ENCODE peak calls at places on chromosomes 13 and 19, in eight cellular contexts. D is pancreas; Z is heart left ventricle; F is K562; Q is breast epithelium; W is colonic mucosa; M is mucosa of descending colon; C is CD4-positive, alpha-beta memory T cell. L is an unnamed sample. For H3K36me3, the result is how much of the 10 kb centered on the place peaks cover.

GRCh38 chr13:51249254-51249653 is 27.1 kb downstream of the FAM124A start:
- DNase-seq in W (no peak), Z (no peak), Q (no peak), D (no peak), C (no peak), M (no peak), F (no peak), L (no peak)

GRCh38 chr19:1252221-1252817 is 3.9 kb downstream of the MIDN start:
- DNase-seq in M (peak), F (no peak), C (peak), W (peak), D (peak), Q (peak), Z (peak), L (peak)

GRCh38 chr13:78410164-78410563 is 193.2 kb downstream of the POU4F1 start:
- DNase-seq in Q (no peak), Z (no peak), D (no peak), C (no peak), M (no peak), W (no peak), F (no peak), L (no peak)

GRCh38 chr13:98690348-98691041 is 62.0 kb downstream of the SLC15A1 start:
- DNase-seq in D (no peak), M (no peak), Q (no peak), Z (no peak), F (no peak), W (no peak), C (no peak), L (no peak)

GRCh38 chr13:46982856-46983582 is 86.2 kb upstream of the HTR2A start:
- DNase-seq in M (no peak), W (no peak), D (no peak), Q (no peak), Z (no peak), F (no peak), C (no peak), L (no peak)

GRCh38 chr19:55058781-55059610 is 4.0 kb downstream of the RDH13 start:
- DNase-seq in F (no peak), M (no peak), W (no peak), D (no peak), Q (no peak), Z (no peak), C (no peak), L (no peak)

GRCh38 chr13:42498521-42498920 is 75.4 kb upstream of the TNFSF11 start:
- DNase-seq in C (no peak), Z (no peak), W (no peak), F (no peak), Q (no peak), D (no peak), M (no peak), L (no peak)

GRCh38 chr13:97372929-97373328 is 61.0 kb upstream of the RAP2A start:
- DNase-seq in W (no peak), Z (no peak), M (no peak), C (no peak), D (no peak), Q (no peak), F (no peak), L (no peak)

GRCh38 chr19:8143041-8143440 is 6.4 kb downstream of the FBN3 start:
- DNase-seq in D (no peak), Q (no peak), C (no peak), M (no peak), W (no peak), F (no peak), Z (no peak), L (no peak)

GRCh38 chr19:1468274-1469199 is 10.5 kb downstream of the C19orf25 start:
- DNase-seq in F (no peak), W (no peak), M (peak), D (no peak), C (no peak), Z (no peak), Q (no peak), L (no peak)

GRCh38 chr19:21221653-21222052 is 79.8 kb downstream of the ZNF431 start:
- DNase-seq in C (no peak), M (no peak), D (no peak), Z (no peak), Q (no peak), F (no peak), W (no peak), L (no peak)

GRCh38 chr19:30229524-30230174 is 142.5 kb upstream of the ZNF536 start:
- DNase-seq in D (no peak), C (no peak), Z (no peak), Q (no peak), W (no peak), F (no peak), M (no peak), L (no peak)

GRCh38 chr19:34269968-34270621 is 15.7 kb downstream of the GARRE1 start:
- DNase-seq in Z (peak), D (peak), Q (no peak), F (no peak), M (peak), W (peak), C (peak), L (peak)

GRCh38 chr13:74243637-74244526 is 109.7 kb upstream of the KLF12 start:
- DNase-seq in F (no peak), Z (no peak), Q (no peak), D (no peak), M (no peak), C (peak), W (no peak), L (no peak)

GRCh38 chr19:41711376-41712261 is 3.2 kb downstream of the CEACAM5 start:
- DNase-seq in Z (no peak), M (peak), D (no peak), C (no peak), Q (no peak), W (peak), F (no peak), L (no peak)

DNA sequence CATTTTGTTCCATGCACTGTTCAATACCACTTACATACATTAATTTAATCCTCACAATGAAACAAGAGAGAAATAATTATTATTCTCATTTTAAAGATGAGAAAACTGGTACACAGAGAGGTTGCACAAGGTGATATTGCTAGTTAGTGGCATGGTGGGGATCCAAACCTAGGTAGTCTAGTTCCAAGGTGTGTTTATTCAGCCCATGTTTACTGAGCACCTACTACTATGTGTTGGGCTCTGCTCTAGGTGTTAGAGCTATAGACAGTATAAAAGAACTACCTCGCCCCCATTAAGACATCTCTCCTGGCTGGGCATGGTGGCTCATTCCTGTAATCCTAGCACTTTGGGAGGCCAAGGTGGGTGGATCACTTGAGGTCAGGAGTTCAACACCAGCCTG is 3.2 kb upstream of the PMIS2 start:
- DNase-seq in M (no peak), Q (no peak), W (no peak), D (no peak), Z (no peak), F (no peak), C (no peak), L (no peak)
- H3K36me3 ChIP-seq in M (under half), Q (under half), W (under half), D (under half), Z (under half), F (under half), C (under half), L (under half)

GRCh38 chr19:18264956-18265610 is 9.2 kb downstream of the IQCN start:
- DNase-seq in Z (no peak), M (no peak), D (no peak), C (no peak), Q (no peak), W (no peak), F (no peak), L (no peak)

GRCh38 chr19:18262917-18263316 is 11.3 kb downstream of the IQCN start:
- DNase-seq in D (no peak), Z (no peak), W (no peak), F (peak), Q (no peak), M (no peak), C (no peak), L (no peak)

GRCh38 chr19:18265611-18265981 is 8.7 kb downstream of the IQCN start:
- DNase-seq in M (no peak), D (no peak), F (no peak), Q (no peak), C (no peak), W (no peak), Z (no peak), L (no peak)

GRCh38 chr19:18263324-18264215 is 10.7 kb downstream of the IQCN start:
- DNase-seq in Q (no peak), W (no peak), Z (no peak), M (no peak), D (no peak), F (no peak), C (no peak), L (no peak)

DNA sequence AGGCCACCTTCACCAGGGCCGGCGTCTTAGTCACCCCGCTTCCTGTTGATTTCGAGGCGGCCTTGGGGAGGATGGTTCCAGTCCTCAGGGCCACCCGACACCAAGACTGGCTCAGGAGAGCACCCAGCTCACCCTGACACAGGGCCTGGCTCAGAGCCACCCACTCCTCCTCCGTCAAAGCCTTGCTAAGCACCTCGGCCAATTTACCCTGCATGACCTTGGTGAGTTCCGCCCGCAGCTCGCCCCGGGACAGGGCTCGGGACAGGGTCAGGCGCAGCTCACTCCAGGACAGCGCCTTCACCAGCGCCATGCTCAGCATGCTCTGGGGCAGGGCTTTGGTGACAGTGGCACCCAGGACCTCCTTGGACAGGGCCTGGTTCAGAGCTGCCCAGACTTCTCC is 9.8 kb downstream of the IQCN start:
- DNase-seq in M (no peak), F (no peak), W (no peak), C (no peak), Z (no peak), Q (no peak), D (no peak), L (no peak)
- H3K36me3 ChIP-seq in M (under half), F (under half), W (under half), C (under half), Z (under half), Q (under half), D (under half), L (under half)

DNA sequence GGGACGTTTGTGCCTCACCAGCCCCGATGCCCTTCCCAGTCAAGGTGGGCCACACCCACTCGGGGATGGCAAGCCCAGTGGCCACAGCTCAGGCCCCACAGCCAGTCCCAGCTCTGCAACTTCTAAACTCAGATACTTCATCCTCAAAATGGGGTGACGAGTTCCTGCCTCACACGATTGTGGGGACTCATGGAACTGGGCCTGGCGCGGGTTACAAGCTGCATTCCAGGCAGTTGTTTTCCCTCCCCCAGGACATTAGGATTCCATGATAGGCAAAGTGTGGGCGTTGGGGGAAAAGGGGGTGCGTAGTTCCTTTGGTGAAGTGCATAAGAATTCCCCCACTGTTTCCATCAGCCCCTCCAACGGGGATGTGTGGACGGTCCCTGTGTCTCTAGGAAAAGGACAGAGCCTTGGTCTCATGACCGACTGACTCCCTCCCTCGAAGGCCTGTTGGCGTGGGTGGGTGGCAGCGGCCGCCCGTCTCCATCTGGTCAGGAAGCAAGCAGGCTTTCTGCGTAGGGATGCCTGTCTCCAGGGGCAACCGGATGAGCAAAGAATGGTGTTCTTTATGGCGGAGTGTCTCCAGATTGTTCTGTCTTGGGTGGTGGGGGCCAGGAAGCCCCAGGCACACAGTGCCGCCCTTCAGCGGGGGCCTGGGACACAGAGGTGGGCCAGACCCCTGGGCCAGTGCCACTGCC is 21.0 kb upstream of the NPAS1 start:
- DNase-seq in M (no peak), D (no peak), W (no peak), Z (no peak), Q (no peak), F (no peak), C (no peak), L (no peak)
- H3K36me3 ChIP-seq in M (under half), D (under half), W (under half), Z (half or more), Q (under half), F (under half), C (under half), L (half or more)

GRCh38 chr19:16115309-16116039 is 3.8 kb downstream of the RAB8A start:
- DNase-seq in C (no peak), W (no peak), D (no peak), F (no peak), Z (no peak), M (no peak), Q (no peak), L (no peak)
- H3K36me3 ChIP-seq in C (under half), W (under half), D (under half), F (half or more), Z (under half), M (under half), Q (under half), L (under half)

GRCh38 chr19:38720559-38721236 is 23.6 kb downstream of the CAPN12 start:
- DNase-seq in F (no peak), D (no peak), W (no peak), Q (no peak), C (no peak), M (no peak), Z (no peak), L (no peak)

GRCh38 chr19:38721977-38722773 is 22.1 kb downstream of the CAPN12 start:
- DNase-seq in M (no peak), Z (peak), W (no peak), Q (no peak), F (no peak), C (no peak), D (no peak), L (peak)

GRCh38 chr19:38722947-38723605 is 21.2 kb downstream of the CAPN12 start:
- DNase-seq in D (no peak), F (no peak), C (no peak), Q (no peak), M (no peak), Z (no peak), W (no peak), L (no peak)

GRCh38 chr19:38719761-38720558 is 24.3 kb downstream of the CAPN12 start:
- DNase-seq in C (no peak), W (no peak), F (no peak), D (no peak), Q (no peak), M (no peak), Z (no peak), L (no peak)

DNA sequence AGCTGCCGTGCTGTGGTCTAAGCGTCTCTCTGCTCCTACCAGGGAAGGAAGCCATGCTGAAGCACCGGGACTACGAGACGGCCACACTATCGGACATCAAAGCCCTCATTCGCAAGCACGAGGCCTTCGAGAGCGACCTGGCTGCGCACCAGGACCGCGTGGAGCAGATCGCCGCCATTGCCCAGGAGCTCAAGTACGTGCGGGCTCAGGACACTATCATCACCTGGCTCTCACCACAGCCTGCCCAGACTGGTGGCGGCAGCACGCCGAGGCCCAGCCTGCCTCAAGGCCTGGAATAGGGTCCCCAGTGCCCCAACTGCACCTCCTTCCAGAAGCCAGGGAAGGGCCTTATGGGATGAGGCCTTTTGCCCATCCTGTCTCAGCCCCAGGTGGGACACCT is 22.8 kb downstream of the CAPN12 start:
- DNase-seq in D (no peak), F (no peak), C (no peak), M (no peak), W (no peak), Z (no peak), Q (no peak), L (no peak)
- H3K36me3 ChIP-seq in D (half or more), F (half or more), C (half or more), M (under half), W (half or more), Z (half or more), Q (under half), L (half or more)

GRCh38 chr13:110447801-110448200 is 113.7 kb downstream of the RAB20 start:
- DNase-seq in F (no peak), Z (no peak), C (no peak), D (no peak), M (no peak), Q (no peak), W (no peak), L (no peak)

GRCh38 chr13:110447058-110447511 is 114.4 kb downstream of the RAB20 start:
- DNase-seq in F (no peak), Z (no peak), M (no peak), C (no peak), W (no peak), D (no peak), Q (no peak), L (no peak)

GRCh38 chr13:110445183-110445582 is 116.3 kb downstream of the RAB20 start:
- DNase-seq in F (no peak), M (no peak), C (no peak), Z (no peak), W (no peak), D (no peak), Q (no peak), L (no peak)

GRCh38 chr13:110445722-110446569 is 115.6 kb downstream of the RAB20 start:
- DNase-seq in M (no peak), W (no peak), C (no peak), D (no peak), F (no peak), Z (no peak), Q (no peak), L (no peak)

GRCh38 chr13:110446570-110446880 is 115.0 kb downstream of the RAB20 start:
- DNase-seq in D (no peak), C (no peak), W (no peak), Q (no peak), Z (no peak), F (no peak), M (no peak), L (no peak)
- H3K36me3 ChIP-seq in D (under half), C (under half), W (under half), Q (under half), Z (half or more), F (under half), M (under half), L (half or more)

L was measured in left ventricle myocardium inferior.